ENCODE peak calls at places on chromosomes 4 and X, in seven cellular contexts. One of them, this sample, is unnamed.

GRCh38 chr4:8090312-8090711 is 68.3 kb downstream of the ABLIM2 start:
- DNase-seq in non-pigmented ciliary epithelial cell: no peak
- DNase-seq in coronary artery: no peak
- DNase-seq in IMR-90: peak
- DNase-seq in EL: peak
- DNase-seq in C1 segment of cervical spinal cord: no peak
- DNase-seq in GM13977: no peak
- DNase-seq in this sample: no peak

GRCh38 chr4:107037188-107037587 is 1.1 kb upstream of the DKK2 start:
- DNase-seq in non-pigmented ciliary epithelial cell: no peak
- DNase-seq in coronary artery: no peak
- DNase-seq in IMR-90: peak
- DNase-seq in EL: peak
- DNase-seq in C1 segment of cervical spinal cord: peak
- DNase-seq in GM13977: peak
- DNase-seq in this sample: peak

GRCh38 chrX:42020225-42020624 is 96.9 kb upstream of the CASK start:
- DNase-seq in non-pigmented ciliary epithelial cell: no peak
- DNase-seq in coronary artery: no peak
- DNase-seq in IMR-90: no peak
- DNase-seq in EL: no peak
- DNase-seq in C1 segment of cervical spinal cord: no peak
- DNase-seq in GM13977: no peak
- DNase-seq in this sample: no peak

GRCh38 chrX:149032449-149032848 is 472.7 kb downstream of the IDS start:
- DNase-seq in non-pigmented ciliary epithelial cell: no peak
- DNase-seq in coronary artery: no peak
- DNase-seq in IMR-90: no peak
- DNase-seq in EL: no peak
- DNase-seq in C1 segment of cervical spinal cord: no peak
- DNase-seq in GM13977: no peak
- DNase-seq in this sample: no peak

GRCh38 chr4:152172146-152172545 is 363.7 kb downstream of the FBXW7 start:
- DNase-seq in non-pigmented ciliary epithelial cell: no peak
- DNase-seq in coronary artery: no peak
- DNase-seq in IMR-90: no peak
- DNase-seq in EL: no peak
- DNase-seq in C1 segment of cervical spinal cord: no peak
- DNase-seq in GM13977: no peak
- DNase-seq in this sample: no peak

GRCh38 chr4:166400270-166400894 is 527.3 kb downstream of the TLL1 start:
- DNase-seq in non-pigmented ciliary epithelial cell: no peak
- DNase-seq in coronary artery: no peak
- DNase-seq in IMR-90: no peak
- DNase-seq in EL: no peak
- DNase-seq in C1 segment of cervical spinal cord: no peak
- DNase-seq in GM13977: no peak
- DNase-seq in this sample: no peak

GRCh38 chrX:31092970-31093638 is 21.3 kb upstream of the FTHL17 start:
- DNase-seq in non-pigmented ciliary epithelial cell: no peak
- DNase-seq in coronary artery: no peak
- DNase-seq in IMR-90: no peak
- DNase-seq in EL: no peak
- DNase-seq in C1 segment of cervical spinal cord: no peak
- DNase-seq in GM13977: no peak
- DNase-seq in this sample: no peak

GRCh38 chrX:31245714-31246113 is 173.9 kb upstream of the FTHL17 start:
- DNase-seq in non-pigmented ciliary epithelial cell: no peak
- DNase-seq in coronary artery: no peak
- DNase-seq in IMR-90: no peak
- DNase-seq in EL: no peak
- DNase-seq in C1 segment of cervical spinal cord: no peak
- DNase-seq in GM13977: no peak
- DNase-seq in this sample: no peak

GRCh38 chr4:163256680-163257343 is 75.6 kb downstream of the NPY1R start:
- DNase-seq in non-pigmented ciliary epithelial cell: no peak
- DNase-seq in coronary artery: no peak
- DNase-seq in IMR-90: no peak
- DNase-seq in EL: no peak
- DNase-seq in C1 segment of cervical spinal cord: no peak
- DNase-seq in GM13977: no peak
- DNase-seq in this sample: no peak

GRCh38 chr4:141255016-141255415 is 34.3 kb downstream of the ZNF330 start:
- DNase-seq in non-pigmented ciliary epithelial cell: no peak
- DNase-seq in coronary artery: no peak
- DNase-seq in IMR-90: peak
- DNase-seq in EL: peak
- DNase-seq in C1 segment of cervical spinal cord: no peak
- DNase-seq in GM13977: no peak
- DNase-seq in this sample: no peak

GRCh38 chr4:57081651-57082349 is 28.4 kb downstream of the IGFBP7 start:
- DNase-seq in non-pigmented ciliary epithelial cell: no peak
- DNase-seq in coronary artery: no peak
- DNase-seq in IMR-90: no peak
- DNase-seq in EL: no peak
- DNase-seq in C1 segment of cervical spinal cord: no peak
- DNase-seq in GM13977: no peak
- DNase-seq in this sample: no peak

GRCh38 chr4:25857403-25857802 is 5.4 kb downstream of the SEL1L3 start:
- DNase-seq in non-pigmented ciliary epithelial cell: no peak
- DNase-seq in coronary artery: no peak
- DNase-seq in IMR-90: no peak
- DNase-seq in EL: no peak
- DNase-seq in C1 segment of cervical spinal cord: no peak
- DNase-seq in GM13977: no peak
- DNase-seq in this sample: no peak

GRCh38 chrX:7943600-7944245 is 16.5 kb upstream of the PNPLA4 start:
- DNase-seq in non-pigmented ciliary epithelial cell: no peak
- DNase-seq in coronary artery: no peak
- DNase-seq in IMR-90: no peak
- DNase-seq in EL: no peak
- DNase-seq in C1 segment of cervical spinal cord: no peak
- DNase-seq in GM13977: no peak
- DNase-seq in this sample: no peak

GRCh38 chr4:53450773-53451172 is 73.3 kb downstream of the FIP1L1 start:
- DNase-seq in non-pigmented ciliary epithelial cell: no peak
- DNase-seq in coronary artery: no peak
- DNase-seq in IMR-90: peak
- DNase-seq in EL: peak
- DNase-seq in C1 segment of cervical spinal cord: no peak
- DNase-seq in GM13977: no peak
- DNase-seq in this sample: no peak

GRCh38 chrX:41352329-41352801 is 18.4 kb downstream of the DDX3X start:
- DNase-seq in non-pigmented ciliary epithelial cell: no peak
- DNase-seq in coronary artery: no peak
- DNase-seq in IMR-90: no peak
- DNase-seq in EL: no peak
- DNase-seq in C1 segment of cervical spinal cord: no peak
- DNase-seq in GM13977: no peak
- DNase-seq in this sample: no peak

GRCh38 chr4:54941994-54942552 is 183.3 kb downstream of the KDR start:
- DNase-seq in non-pigmented ciliary epithelial cell: no peak
- DNase-seq in coronary artery: no peak
- DNase-seq in IMR-90: no peak
- DNase-seq in EL: no peak
- DNase-seq in C1 segment of cervical spinal cord: no peak
- DNase-seq in GM13977: no peak
- DNase-seq in this sample: no peak

GRCh38 chr4:84804126-84804525 is 162.4 kb downstream of the WDFY3 start:
- DNase-seq in non-pigmented ciliary epithelial cell: no peak
- DNase-seq in coronary artery: no peak
- DNase-seq in IMR-90: peak
- DNase-seq in EL: peak
- DNase-seq in C1 segment of cervical spinal cord: no peak
- DNase-seq in GM13977: no peak
- DNase-seq in this sample: peak

GRCh38 chrX:46840946-46841740 is 4.3 kb downstream of the RP2 start:
- DNase-seq in non-pigmented ciliary epithelial cell: no peak
- DNase-seq in coronary artery: no peak
- DNase-seq in IMR-90: no peak
- DNase-seq in EL: peak
- DNase-seq in C1 segment of cervical spinal cord: peak
- DNase-seq in GM13977: no peak
- DNase-seq in this sample: no peak

GRCh38 chrX:31931225-31931624 is 859.4 kb upstream of the FTHL17 start:
- DNase-seq in non-pigmented ciliary epithelial cell: peak
- DNase-seq in coronary artery: no peak
- DNase-seq in IMR-90: peak
- DNase-seq in EL: no peak
- DNase-seq in C1 segment of cervical spinal cord: no peak
- DNase-seq in GM13977: no peak
- DNase-seq in this sample: peak

GRCh38 chrX:74453178-74453577 is 31.9 kb downstream of the SLC16A2 start:
- DNase-seq in non-pigmented ciliary epithelial cell: no peak
- DNase-seq in coronary artery: no peak
- DNase-seq in IMR-90: no peak
- DNase-seq in EL: no peak
- DNase-seq in C1 segment of cervical spinal cord: no peak
- DNase-seq in GM13977: no peak
- DNase-seq in this sample: no peak